ENCODE peak calls at places on chromosomes 11 and 22, in eight cellular contexts. Q is effector CD4-positive, alpha-beta T cell; L is nephron progenitor cell; B is stimulated activated CD8-positive, alpha-beta memory T cell treated with anti-CD3 and anti-CD28 coated beads, Interleukin-15, amount 100 ng/mL, for 4 hours; R is H9; O is iris pigment epithelial cell; A is stomach; E is HepG2. V is an unnamed sample.

GRCh38 chr11:131868769-131869482 is 498.5 kb downstream of the NTM start:
- DNase-seq in A (no peak), E (no peak), L (no peak), O (peak; percentile 12), Q (no peak), R (no peak), B (no peak), V (no peak)

GRCh38 chr11:2155511-2155910 is 5.5 kb downstream of the INS start:
- DNase-seq in Q (no peak), L (no peak), E (no peak), R (no peak), B (no peak), A (no peak), O (no peak), V (no peak)

GRCh38 chr11:19673924-19674390 is 38.7 kb upstream of the NAV2 start:
- DNase-seq in O (no peak), E (no peak), A (no peak), B (no peak), Q (no peak), R (peak; percentile 49), L (peak; percentile 62), V (peak; percentile 64)

GRCh38 chr11:125390949-125391348 is 105.1 kb downstream of the FEZ1 start:
- DNase-seq in Q (no peak), E (no peak), A (no peak), B (no peak), O (peak; percentile 21), L (no peak), R (no peak), V (no peak)

GRCh38 chr22:29307658-29308147 is 1.3 kb downstream of the GAS2L1 start:
- DNase-seq in O (no peak), Q (no peak), R (no peak), L (no peak), B (no peak), E (no peak), A (no peak), V (no peak)

GRCh38 chr11:111388842-111389241 is 9.8 kb upstream of the POU2AF1 start:
- DNase-seq in L (no peak), B (no peak), A (no peak), Q (no peak), O (no peak), R (no peak), E (no peak), V (no peak)

GRCh38 chr11:57779275-57779674 is 17.7 kb downstream of the CTNND1 start:
- DNase-seq in R (peak; percentile 81), B (no peak), L (no peak), O (peak; percentile 64), E (peak; percentile 86), Q (no peak), A (peak; percentile 56), V (peak; percentile 70)

GRCh38 chr22:23086787-23087186 is 16.5 kb downstream of the GNAZ start:
- DNase-seq in E (no peak), Q (no peak), B (no peak), O (no peak), R (no peak), L (no peak), A (no peak), V (no peak)

GRCh38 chr22:46519377-46519776 is 18.0 kb downstream of the CELSR1 start:
- DNase-seq in E (no peak), A (no peak), Q (no peak), L (no peak), B (no peak), R (no peak), O (no peak), V (no peak)

GRCh38 chr11:59894616-59895015 is 16.0 kb downstream of the OOSP3 start:
- DNase-seq in B (no peak), A (no peak), Q (no peak), R (no peak), L (no peak), O (no peak), E (no peak), V (no peak)

GRCh38 chr11:127625402-127625801 is 624.8 kb upstream of the KIRREL3 start:
- DNase-seq in Q (no peak), O (no peak), L (no peak), R (no peak), B (no peak), E (no peak), A (no peak), V (no peak)

GRCh38 chr11:76236092-76237026 is 30.1 kb upstream of the WNT11 start:
- DNase-seq in Q (peak; percentile 13), L (peak; percentile 72), B (no peak), A (peak; percentile 51), O (peak; percentile 47), R (peak; percentile 84), E (no peak), V (peak; percentile 71)

GRCh38 chr11:78664606-78665005 is 89.9 kb upstream of the NARS2 start:
- DNase-seq in O (no peak), B (no peak), L (no peak), Q (no peak), A (no peak), E (no peak), R (no peak), V (no peak)

GRCh38 chr11:64262271-64263002 is 11.1 kb downstream of the PLCB3 start:
- DNase-seq in A (no peak), Q (no peak), B (no peak), R (no peak), O (no peak), E (no peak), L (no peak), V (no peak)

GRCh38 chr22:50192056-50192824 is 6.5 kb downstream of the TRABD start:
- DNase-seq in R (no peak), L (no peak), Q (no peak), A (peak; percentile 39), O (no peak), B (no peak), E (no peak), V (no peak)

GRCh38 chr11:110715541-110715940 is 3.3 kb upstream of the ARHGAP20 start:
- DNase-seq in B (no peak), E (no peak), O (peak; percentile 78), A (no peak), R (no peak), L (no peak), Q (no peak), V (no peak)

GRCh38 chr11:2169626-2170570 is 1.7 kb downstream of the TH start:
- DNase-seq in A (no peak), O (no peak), R (no peak), B (no peak), Q (no peak), E (no peak), L (no peak), V (no peak)